ENCODE peak calls at places on chromosomes 5 and 9, in seven cellular contexts. H is heart right ventricle, A is hepatocyte, I is Panc1, J is thoracic aorta, K is tibial nerve, X is Peyer's patch. W is an unnamed sample.

GRCh38 chr9:130518943-130519772 is 60.2 kb upstream of the FUBP3 start:
- DNase-seq in K (no peak), H (no peak), X (no peak), J (no peak), A (no peak), I (no peak), W (no peak)

GRCh38 chr5:178241259-178241658 is 8.7 kb upstream of the PHYKPL start:
- DNase-seq in I (no peak), X (no peak), H (peak; percentile 20), J (no peak), A (no peak), K (no peak), W (no peak)

GRCh38 chr9:13386935-13387667 is 107.6 kb upstream of the MPDZ start:
- DNase-seq in A (no peak), K (no peak), X (no peak), I (no peak), J (no peak), H (no peak), W (no peak)

GRCh38 chr9:115121140-115121710 is 3.3 kb upstream of the TNC start:
- DNase-seq in J (no peak), H (no peak), I (no peak), A (no peak), X (no peak), K (no peak), W (no peak)

GRCh38 chr9:98806394-98807069 is 938 bp upstream of the GALNT12 start:
- DNase-seq in I (no peak), A (no peak), X (peak; percentile 45), K (no peak), J (no peak), H (no peak), W (no peak)

GRCh38 chr9:22144226-22144625 is 135.1 kb upstream of the CDKN2B start:
- DNase-seq in A (no peak), K (no peak), X (no peak), I (no peak), J (no peak), H (no peak), W (no peak)

GRCh38 chr5:138011991-138012390 is 20.9 kb downstream of the FAM13B start:
- DNase-seq in X (no peak), I (no peak), K (no peak), J (no peak), H (no peak), A (no peak), W (no peak)

GRCh38 chr5:79011219-79011836 is 26.2 kb upstream of the ARSB start:
- DNase-seq in K (no peak), H (no peak), I (no peak), X (no peak), A (no peak), J (no peak), W (no peak)

GRCh38 chr9:15155826-15156225 is 151.2 kb downstream of the TTC39B start:
- DNase-seq in A (no peak), X (no peak), H (peak; percentile 72), J (no peak), I (no peak), K (no peak), W (peak; percentile 25)

GRCh38 chr5:27472000-27472763 is 433.8 kb upstream of the CDH9 start:
- DNase-seq in J (no peak), H (no peak), A (peak; percentile 73), X (no peak), I (no peak), K (no peak), W (peak; percentile 24)

GRCh38 chr5:176492431-176492830 is 44.2 kb downstream of the FAF2 start:
- DNase-seq in A (no peak), K (no peak), H (no peak), I (no peak), X (no peak), J (no peak), W (no peak)

GRCh38 chr5:120532835-120533234 is 68.7 kb downstream of the PRR16 start:
- DNase-seq in K (no peak), J (no peak), A (no peak), H (no peak), I (no peak), X (no peak), W (no peak)

GRCh38 chr5:58606064-58606463 is 23.2 kb downstream of the RAB3C start:
- DNase-seq in H (no peak), I (no peak), A (no peak), X (no peak), J (no peak), K (no peak), W (peak; percentile 45)

GRCh38 chr5:142601432-142601831 is 84.5 kb downstream of the FGF1 start:
- DNase-seq in I (no peak), A (no peak), H (no peak), X (no peak), K (no peak), J (no peak), W (no peak)

GRCh38 chr9:129026442-129027223 is 1.5 kb downstream of the SH3GLB2 start:
- DNase-seq in K (no peak), A (peak; percentile 85), J (no peak), I (no peak), X (peak; percentile 67), H (no peak), W (peak; percentile 80)

GRCh38 chr5:150178262-150178661 is 11.6 kb upstream of the SLC6A7 start:
- DNase-seq in H (no peak), J (no peak), A (no peak), K (no peak), X (peak; percentile 78), I (no peak), W (no peak)

GRCh38 chr5:90888511-90889324 is 330.1 kb downstream of the ADGRV1 start:
- DNase-seq in J (no peak), H (no peak), X (no peak), K (no peak), A (no peak), I (no peak), W (no peak)

GRCh38 chr5:144028644-144029043 is 141.8 kb downstream of the YIPF5 start:
- DNase-seq in I (no peak), A (peak; percentile 51), X (no peak), J (no peak), H (peak; percentile 27), K (no peak), W (no peak)

GRCh38 chr9:101354143-101354764 is 30.6 kb downstream of the BAAT start:
- DNase-seq in H (no peak), K (no peak), A (peak; percentile 72), J (no peak), I (no peak), X (no peak), W (peak; percentile 36)

GRCh38 chr9:133406039-133406438 is 11.8 kb downstream of the REXO4 start:
- DNase-seq in I (no peak), X (no peak), J (no peak), K (no peak), H (no peak), A (no peak), W (no peak)

GRCh38 chr9:30935730-30936129 is 1448.7 kb upstream of the ACO1 start:
- DNase-seq in H (no peak), X (no peak), J (no peak), K (no peak), A (no peak), I (no peak), W (no peak)

GRCh38 chr9:126217797-126218196 is 108.8 kb upstream of the MVB12B start:
- DNase-seq in A (no peak), I (no peak), H (no peak), J (no peak), X (no peak), K (no peak), W (no peak)

GRCh38 chr5:143720689-143721088 is 91.3 kb upstream of the HMHB1 start:
- DNase-seq in A (no peak), X (no peak), J (no peak), K (no peak), H (no peak), I (no peak), W (no peak)

GRCh38 chr9:134863941-134864820 is 16.4 kb upstream of the FCN2 start:
- DNase-seq in J (no peak), X (no peak), H (no peak), K (no peak), A (no peak), I (no peak), W (no peak)

GRCh38 chr5:119360905-119361605 is 5.2 kb downstream of the TNFAIP8 start:
- DNase-seq in A (no peak), K (no peak), J (no peak), I (no peak), H (no peak), X (no peak), W (no peak)
- H3K27me3 ChIP-seq in A (no peaks in the 10 kb centered on the region), K (no peaks in the 10 kb centered on the region), J (no peaks in the 10 kb centered on the region), I (peaks cover 2% of the 10 kb centered on the region), H (no peaks in the 10 kb centered on the region), X (no peaks in the 10 kb centered on the region), W (no peaks in the 10 kb centered on the region)

GRCh38 chr5:50839472-50839871 is 173.0 kb downstream of the PARP8 start:
- DNase-seq in H (no peak), J (no peak), X (no peak), I (no peak), A (no peak), K (no peak), W (no peak)
- H3K4me3 ChIP-seq in H (no peak overlapping the region), J (no peak overlapping the region), X (no peak overlapping the region), I (no peak overlapping the region), A (no peak overlapping the region), K (no peak overlapping the region), W (no peak overlapping the region)

GRCh38 chr9:37027582-37028424 is 6.3 kb downstream of the PAX5 start:
- DNase-seq in K (peak; percentile 30), X (peak; percentile 96), A (peak; percentile 96), I (peak; percentile 65), J (no peak), H (peak; percentile 85), W (peak; percentile 97)

GRCh38 chr9:37029304-37029775 is 4.7 kb downstream of the PAX5 start:
- DNase-seq in J (no peak), A (no peak), K (no peak), X (peak; percentile 61), H (no peak), I (no peak), W (no peak)

GRCh38 chr9:37029776-37030590 is 4.1 kb downstream of the PAX5 start:
- DNase-seq in X (no peak), K (no peak), J (no peak), H (no peak), A (peak; percentile 14), I (no peak), W (no peak)

GRCh38 chr9:37026936-37027581 is 7.0 kb downstream of the PAX5 start:
- DNase-seq in A (no peak), I (no peak), X (peak; percentile 61), H (no peak), K (no peak), J (no peak), W (no peak)

DNA sequence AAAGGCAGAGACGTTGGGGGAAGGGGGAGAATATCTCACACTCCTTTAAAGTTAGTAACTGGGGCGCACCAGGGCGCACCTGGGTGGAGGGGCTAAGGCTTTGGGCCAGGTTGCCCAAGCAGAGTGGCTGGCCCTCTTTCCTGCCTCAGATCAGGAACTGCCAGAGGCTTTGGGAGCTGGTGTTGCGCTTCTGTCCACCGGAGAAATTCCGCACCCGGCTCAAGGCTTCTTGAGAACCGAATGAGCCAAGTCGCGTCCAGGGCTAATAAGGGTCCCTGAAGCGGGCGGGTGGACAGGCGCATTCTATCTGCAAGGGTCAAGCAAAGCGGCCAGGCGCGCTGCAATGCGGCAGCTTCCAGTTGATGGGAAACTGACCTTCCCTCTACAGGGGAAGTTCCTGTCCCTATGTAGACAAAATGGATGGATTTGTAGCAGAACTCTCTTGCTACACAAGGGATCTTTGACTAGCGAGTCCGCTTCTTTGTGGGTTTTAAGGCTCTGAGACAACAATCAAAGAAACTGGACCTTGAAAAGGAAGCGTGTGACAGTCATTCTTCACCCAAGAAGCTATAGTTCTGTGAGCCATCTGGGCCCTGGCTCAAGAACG is 5.5 kb downstream of the PAX5 start:
- DNase-seq in X (no peak), J (no peak), I (no peak), A (no peak), K (no peak), H (no peak), W (no peak)
- H3K27me3 ChIP-seq in X (peaks cover 68% of the 10 kb centered on the region), J (peaks cover 28% of the 10 kb centered on the region), I (peaks cover 60% of the 10 kb centered on the region), A (peaks cover 97% of the 10 kb centered on the region), K (peaks cover 22% of the 10 kb centered on the region), H (peaks cover 100% of the 10 kb centered on the region), W (peaks cover 53% of the 10 kb centered on the region)

GRCh38 chr5:59745422-59745863 is 148.1 kb downstream of the PDE4D start:
- DNase-seq in I (no peak), X (peak; percentile 46), K (no peak), J (no peak), A (peak; percentile 61), H (peak; percentile 6), W (peak; percentile 76)
- H3K4me3 ChIP-seq in I (no peak overlapping the region), X (no peak overlapping the region), K (peak overlapping the region; percentile 1), J (peak overlapping the region; percentile 50), A (no peak overlapping the region), H (no peak overlapping the region), W (no peak overlapping the region)